ENCODE peak calls at places on chromosomes 4 and X, in four cellular contexts. One of them, this sample, is unnamed.

GRCh38 chrX:5528057-5528456 is 700.6 kb downstream of the NLGN4X start:
- DNase-seq in activated CD4-positive, CD25-positive, alpha-beta regulatory T cell: no peak
- DNase-seq in naive thymus-derived CD4-positive, alpha-beta T cell: no peak
- DNase-seq in dermis blood vessel endothelial cell: no peak
- DNase-seq in this sample: no peak

GRCh38 chr4:3372264-3372932 is 69.4 kb upstream of the HGFAC start:
- DNase-seq in activated CD4-positive, CD25-positive, alpha-beta regulatory T cell: no peak
- DNase-seq in naive thymus-derived CD4-positive, alpha-beta T cell: no peak
- DNase-seq in dermis blood vessel endothelial cell: no peak
- DNase-seq in this sample: no peak

GRCh38 chr4:113837397-113837796 is 75.9 kb upstream of the CAMK2D start:
- DNase-seq in activated CD4-positive, CD25-positive, alpha-beta regulatory T cell: no peak
- DNase-seq in naive thymus-derived CD4-positive, alpha-beta T cell: no peak
- DNase-seq in dermis blood vessel endothelial cell: peak; percentile 61
- DNase-seq in this sample: peak; percentile 68

GRCh38 chr4:88448905-88449689 is 7.8 kb upstream of the HERC5 start:
- DNase-seq in activated CD4-positive, CD25-positive, alpha-beta regulatory T cell: no peak
- DNase-seq in naive thymus-derived CD4-positive, alpha-beta T cell: no peak
- DNase-seq in dermis blood vessel endothelial cell: no peak
- DNase-seq in this sample: no peak

GRCh38 chrX:113001836-113002235 is 161.2 kb upstream of the AMOT start:
- DNase-seq in activated CD4-positive, CD25-positive, alpha-beta regulatory T cell: no peak
- DNase-seq in naive thymus-derived CD4-positive, alpha-beta T cell: no peak
- DNase-seq in dermis blood vessel endothelial cell: no peak
- DNase-seq in this sample: no peak

GRCh38 chrX:19121898-19122640 is at the start of gene ADGRG2:
- DNase-seq in activated CD4-positive, CD25-positive, alpha-beta regulatory T cell: no peak
- DNase-seq in naive thymus-derived CD4-positive, alpha-beta T cell: no peak
- DNase-seq in dermis blood vessel endothelial cell: peak; percentile 12
- DNase-seq in this sample: no peak

GRCh38 chrX:29561417-29561816 is 653.9 kb upstream of the MAGEB2 start:
- DNase-seq in activated CD4-positive, CD25-positive, alpha-beta regulatory T cell: no peak
- DNase-seq in naive thymus-derived CD4-positive, alpha-beta T cell: no peak
- DNase-seq in dermis blood vessel endothelial cell: no peak
- DNase-seq in this sample: no peak

GRCh38 chr4:83708500-83709175 is 172.7 kb downstream of the GPAT3 start:
- DNase-seq in activated CD4-positive, CD25-positive, alpha-beta regulatory T cell: no peak
- DNase-seq in naive thymus-derived CD4-positive, alpha-beta T cell: no peak
- DNase-seq in dermis blood vessel endothelial cell: no peak
- DNase-seq in this sample: no peak

GRCh38 chrX:153524234-153524633 is 6.8 kb downstream of the ATP2B3 start:
- DNase-seq in activated CD4-positive, CD25-positive, alpha-beta regulatory T cell: no peak
- DNase-seq in naive thymus-derived CD4-positive, alpha-beta T cell: no peak
- DNase-seq in dermis blood vessel endothelial cell: no peak
- DNase-seq in this sample: no peak

GRCh38 chr4:61841710-61842109 is 641.6 kb downstream of the ADGRL3 start:
- DNase-seq in activated CD4-positive, CD25-positive, alpha-beta regulatory T cell: no peak
- DNase-seq in naive thymus-derived CD4-positive, alpha-beta T cell: no peak
- DNase-seq in dermis blood vessel endothelial cell: no peak
- DNase-seq in this sample: no peak